ENCODE peak calls at places on chromosomes 3 and 15, in eight cellular contexts. One of them, this sample, is unnamed.

GRCh38 chr3:183108002-183108449 is 8.7 kb upstream of the MCCC1 start:
- DNase-seq in A673: peak
- DNase-seq in choroid plexus epithelial cell: peak
- DNase-seq in AG04450: no peak
- DNase-seq in cardiac muscle cell: no peak
- DNase-seq in adrenal gland: no peak
- DNase-seq in AG09309: no peak
- DNase-seq in AG04449: no peak
- DNase-seq in this sample: no peak

GRCh38 chr3:105965384-105965783 is 96.6 kb upstream of the CBLB start:
- DNase-seq in A673: no peak
- DNase-seq in choroid plexus epithelial cell: peak
- DNase-seq in AG04450: no peak
- DNase-seq in cardiac muscle cell: no peak
- DNase-seq in adrenal gland: no peak
- DNase-seq in AG09309: peak
- DNase-seq in AG04449: peak
- DNase-seq in this sample: peak

GRCh38 chr15:76345880-76346665 is 9.5 kb downstream of the ISL2 start:
- DNase-seq in A673: no peak
- DNase-seq in choroid plexus epithelial cell: no peak
- DNase-seq in AG04450: no peak
- DNase-seq in cardiac muscle cell: peak
- DNase-seq in adrenal gland: no peak
- DNase-seq in AG09309: no peak
- DNase-seq in AG04449: no peak
- DNase-seq in this sample: no peak

GRCh38 chr3:102229062-102229655 is 205.7 kb upstream of the ZPLD1 start:
- DNase-seq in A673: peak
- DNase-seq in choroid plexus epithelial cell: peak
- DNase-seq in AG04450: peak
- DNase-seq in cardiac muscle cell: peak
- DNase-seq in adrenal gland: peak
- DNase-seq in AG09309: peak
- DNase-seq in AG04449: no peak
- DNase-seq in this sample: peak

GRCh38 chr3:136913168-136913567 is 44.6 kb upstream of the IL20RB start:
- DNase-seq in A673: no peak
- DNase-seq in choroid plexus epithelial cell: no peak
- DNase-seq in AG04450: no peak
- DNase-seq in cardiac muscle cell: no peak
- DNase-seq in adrenal gland: peak
- DNase-seq in AG09309: no peak
- DNase-seq in AG04449: no peak
- DNase-seq in this sample: no peak

GRCh38 chr15:57031082-57031481 is 112.6 kb downstream of the TCF12 start:
- DNase-seq in A673: no peak
- DNase-seq in choroid plexus epithelial cell: no peak
- DNase-seq in AG04450: no peak
- DNase-seq in cardiac muscle cell: no peak
- DNase-seq in adrenal gland: no peak
- DNase-seq in AG09309: no peak
- DNase-seq in AG04449: no peak
- DNase-seq in this sample: no peak

GRCh38 chr3:126263539-126263938 is 83.2 kb upstream of the ALDH1L1 start:
- DNase-seq in A673: no peak
- DNase-seq in choroid plexus epithelial cell: no peak
- DNase-seq in AG04450: no peak
- DNase-seq in cardiac muscle cell: no peak
- DNase-seq in adrenal gland: no peak
- DNase-seq in AG09309: no peak
- DNase-seq in AG04449: no peak
- DNase-seq in this sample: no peak

GRCh38 chr3:159860269-159860668 is 128.4 kb upstream of the IL12A start:
- DNase-seq in A673: no peak
- DNase-seq in choroid plexus epithelial cell: no peak
- DNase-seq in AG04450: no peak
- DNase-seq in cardiac muscle cell: no peak
- DNase-seq in adrenal gland: no peak
- DNase-seq in AG09309: no peak
- DNase-seq in AG04449: no peak
- DNase-seq in this sample: no peak

GRCh38 chr15:52318729-52319500 is 23.3 kb upstream of the MYO5C start:
- DNase-seq in A673: no peak
- DNase-seq in choroid plexus epithelial cell: no peak
- DNase-seq in AG04450: no peak
- DNase-seq in cardiac muscle cell: no peak
- DNase-seq in adrenal gland: peak
- DNase-seq in AG09309: no peak
- DNase-seq in AG04449: no peak
- DNase-seq in this sample: no peak

GRCh38 chr3:141368062-141368924 is at the start of gene ZBTB38:
- DNase-seq in A673: peak
- DNase-seq in choroid plexus epithelial cell: peak
- DNase-seq in AG04450: peak
- DNase-seq in cardiac muscle cell: peak
- DNase-seq in adrenal gland: peak
- DNase-seq in AG09309: peak
- DNase-seq in AG04449: no peak
- DNase-seq in this sample: peak

GRCh38 chr15:22780267-22780666 is 6.2 kb upstream of the NIPA1 start:
- DNase-seq in A673: no peak
- DNase-seq in choroid plexus epithelial cell: no peak
- DNase-seq in AG04450: no peak
- DNase-seq in cardiac muscle cell: no peak
- DNase-seq in adrenal gland: no peak
- DNase-seq in AG09309: no peak
- DNase-seq in AG04449: no peak
- DNase-seq in this sample: no peak

GRCh38 chr15:98063871-98064270 is 103.4 kb downstream of the ARRDC4 start:
- DNase-seq in A673: no peak
- DNase-seq in choroid plexus epithelial cell: no peak
- DNase-seq in AG04450: no peak
- DNase-seq in cardiac muscle cell: no peak
- DNase-seq in adrenal gland: no peak
- DNase-seq in AG09309: no peak
- DNase-seq in AG04449: no peak
- DNase-seq in this sample: no peak

GRCh38 chr3:175951047-175951694 is 1092.0 kb downstream of the NAALADL2 start:
- DNase-seq in A673: no peak
- DNase-seq in choroid plexus epithelial cell: no peak
- DNase-seq in AG04450: peak
- DNase-seq in cardiac muscle cell: no peak
- DNase-seq in adrenal gland: no peak
- DNase-seq in AG09309: peak
- DNase-seq in AG04449: peak
- DNase-seq in this sample: no peak

GRCh38 chr3:51568978-51569377 is 30.5 kb downstream of the RAD54L2 start:
- DNase-seq in A673: no peak
- DNase-seq in choroid plexus epithelial cell: no peak
- DNase-seq in AG04450: no peak
- DNase-seq in cardiac muscle cell: no peak
- DNase-seq in adrenal gland: no peak
- DNase-seq in AG09309: no peak
- DNase-seq in AG04449: no peak
- DNase-seq in this sample: no peak

GRCh38 chr3:30043156-30043555 is 563.2 kb upstream of the TGFBR2 start:
- DNase-seq in A673: peak
- DNase-seq in choroid plexus epithelial cell: no peak
- DNase-seq in AG04450: no peak
- DNase-seq in cardiac muscle cell: no peak
- DNase-seq in adrenal gland: no peak
- DNase-seq in AG09309: no peak
- DNase-seq in AG04449: no peak
- DNase-seq in this sample: no peak

GRCh38 chr15:86115138-86115801 is 35.6 kb downstream of the AGBL1 start:
- DNase-seq in A673: no peak
- DNase-seq in choroid plexus epithelial cell: no peak
- DNase-seq in AG04450: no peak
- DNase-seq in cardiac muscle cell: no peak
- DNase-seq in adrenal gland: no peak
- DNase-seq in AG09309: no peak
- DNase-seq in AG04449: no peak
- DNase-seq in this sample: no peak
- TF ChIP-seq CTCF in A673: peak
- TF ChIP-seq CTCF in choroid plexus epithelial cell: no peak
- TF ChIP-seq CTCF in AG04450: no peak
- TF ChIP-seq CTCF in cardiac muscle cell: no peak
- TF ChIP-seq CTCF in adrenal gland: peak
- TF ChIP-seq CTCF in AG09309: no peak
- TF ChIP-seq CTCF in AG04449: no peak
- TF ChIP-seq CTCF in this sample: no peak

GRCh38 chr3:152834354-152835310 is at the start of gene P2RY1:
- DNase-seq in A673: peak
- DNase-seq in choroid plexus epithelial cell: peak
- DNase-seq in AG04450: no peak
- DNase-seq in cardiac muscle cell: peak
- DNase-seq in adrenal gland: peak
- DNase-seq in AG09309: no peak
- DNase-seq in AG04449: no peak
- DNase-seq in this sample: no peak
- TF ChIP-seq CTCF in A673: peak
- TF ChIP-seq CTCF in choroid plexus epithelial cell: peak
- TF ChIP-seq CTCF in AG04450: no peak
- TF ChIP-seq CTCF in cardiac muscle cell: no peak
- TF ChIP-seq CTCF in adrenal gland: no peak
- TF ChIP-seq CTCF in AG09309: no peak
- TF ChIP-seq CTCF in AG04449: no peak
- TF ChIP-seq CTCF in this sample: no peak

GRCh38 chr3:118833075-118833474 is 201.6 kb downstream of the IGSF11 start:
- DNase-seq in A673: no peak
- DNase-seq in choroid plexus epithelial cell: no peak
- DNase-seq in AG04450: no peak
- DNase-seq in cardiac muscle cell: no peak
- DNase-seq in adrenal gland: no peak
- DNase-seq in AG09309: no peak
- DNase-seq in AG04449: no peak
- DNase-seq in this sample: no peak

GRCh38 chr3:118842147-118842863 is 192.3 kb downstream of the IGSF11 start:
- DNase-seq in A673: no peak
- DNase-seq in choroid plexus epithelial cell: peak
- DNase-seq in AG04450: no peak
- DNase-seq in cardiac muscle cell: peak
- DNase-seq in adrenal gland: no peak
- DNase-seq in AG09309: no peak
- DNase-seq in AG04449: no peak
- DNase-seq in this sample: no peak

DNA sequence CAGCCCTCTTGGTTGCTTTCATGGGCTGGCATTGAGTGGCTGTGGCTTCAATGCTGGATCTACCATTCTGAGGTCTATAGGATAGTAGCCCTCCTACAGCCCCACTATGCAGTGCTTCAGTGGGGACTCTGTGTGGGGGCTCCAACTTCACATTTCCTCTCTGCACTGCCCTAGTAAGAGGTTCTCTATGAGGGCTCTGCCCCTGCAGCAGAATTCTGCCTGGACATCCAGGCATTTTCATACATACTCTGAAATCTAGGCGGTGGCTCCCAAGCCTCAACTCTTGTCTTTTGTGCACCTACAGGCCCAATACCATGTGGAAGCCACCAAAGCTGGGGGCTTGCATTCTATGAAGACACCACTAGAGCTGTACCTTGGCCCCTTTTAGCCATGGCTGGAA is 195.8 kb downstream of the IGSF11 start:
- DNase-seq in A673: no peak
- DNase-seq in choroid plexus epithelial cell: no peak
- DNase-seq in AG04450: no peak
- DNase-seq in cardiac muscle cell: no peak
- DNase-seq in adrenal gland: no peak
- DNase-seq in AG09309: no peak
- DNase-seq in AG04449: no peak
- DNase-seq in this sample: no peak
- TF ChIP-seq CTCF in A673: no peak
- TF ChIP-seq CTCF in choroid plexus epithelial cell: no peak
- TF ChIP-seq CTCF in AG04450: no peak
- TF ChIP-seq CTCF in cardiac muscle cell: no peak
- TF ChIP-seq CTCF in adrenal gland: no peak
- TF ChIP-seq CTCF in AG09309: no peak
- TF ChIP-seq CTCF in AG04449: no peak
- TF ChIP-seq CTCF in this sample: no peak

GRCh38 chr3:111070772-111071256 is 802 bp upstream of the NECTIN3 start:
- DNase-seq in A673: no peak
- DNase-seq in choroid plexus epithelial cell: peak
- DNase-seq in AG04450: no peak
- DNase-seq in cardiac muscle cell: no peak
- DNase-seq in adrenal gland: no peak
- DNase-seq in AG09309: no peak
- DNase-seq in AG04449: no peak
- DNase-seq in this sample: no peak
- TF ChIP-seq CTCF in A673: no peak
- TF ChIP-seq CTCF in choroid plexus epithelial cell: peak
- TF ChIP-seq CTCF in AG04450: no peak
- TF ChIP-seq CTCF in cardiac muscle cell: peak
- TF ChIP-seq CTCF in adrenal gland: no peak
- TF ChIP-seq CTCF in AG09309: no peak
- TF ChIP-seq CTCF in AG04449: peak
- TF ChIP-seq CTCF in this sample: no peak

GRCh38 chr3:50321844-50322385 is 630 bp downstream of the HYAL2 start:
- DNase-seq in A673: no peak
- DNase-seq in choroid plexus epithelial cell: no peak
- DNase-seq in AG04450: no peak
- DNase-seq in cardiac muscle cell: no peak
- DNase-seq in adrenal gland: no peak
- DNase-seq in AG09309: no peak
- DNase-seq in AG04449: no peak
- DNase-seq in this sample: no peak
- TF ChIP-seq CTCF in A673: peak
- TF ChIP-seq CTCF in choroid plexus epithelial cell: peak
- TF ChIP-seq CTCF in AG04450: peak
- TF ChIP-seq CTCF in cardiac muscle cell: peak
- TF ChIP-seq CTCF in adrenal gland: peak
- TF ChIP-seq CTCF in AG09309: peak
- TF ChIP-seq CTCF in AG04449: peak
- TF ChIP-seq CTCF in this sample: peak

DNA sequence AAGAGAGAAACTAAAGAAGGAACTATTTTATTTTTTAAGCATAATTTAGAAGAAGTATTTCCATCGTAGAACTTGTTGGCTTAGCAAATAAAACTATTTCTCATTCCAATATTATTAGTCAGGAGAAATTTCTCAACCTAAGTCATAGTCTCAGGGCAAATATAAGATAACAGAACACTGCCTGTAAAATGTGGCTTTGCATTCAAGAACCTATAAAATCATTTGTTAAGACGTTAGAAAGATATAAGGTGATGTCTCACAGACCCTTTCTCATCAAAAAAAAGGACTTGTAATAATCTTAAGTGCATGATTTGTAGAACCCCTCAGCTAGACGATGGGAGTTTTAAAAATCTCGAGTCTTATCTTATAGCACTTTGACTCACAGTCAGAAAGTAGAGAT is 314.6 kb upstream of the CFAP20DC start:
- DNase-seq in A673: no peak
- DNase-seq in choroid plexus epithelial cell: peak
- DNase-seq in AG04450: no peak
- DNase-seq in cardiac muscle cell: no peak
- DNase-seq in adrenal gland: no peak
- DNase-seq in AG09309: peak
- DNase-seq in AG04449: peak
- DNase-seq in this sample: no peak
- TF ChIP-seq CTCF in A673: no peak
- TF ChIP-seq CTCF in choroid plexus epithelial cell: no peak
- TF ChIP-seq CTCF in AG04450: no peak
- TF ChIP-seq CTCF in cardiac muscle cell: no peak
- TF ChIP-seq CTCF in adrenal gland: no peak
- TF ChIP-seq CTCF in AG09309: no peak
- TF ChIP-seq CTCF in AG04449: no peak
- TF ChIP-seq CTCF in this sample: no peak

GRCh38 chr15:41860049-41860828 is 21.6 kb downstream of the PLA2G4B start:
- DNase-seq in A673: no peak
- DNase-seq in choroid plexus epithelial cell: no peak
- DNase-seq in AG04450: no peak
- DNase-seq in cardiac muscle cell: no peak
- DNase-seq in adrenal gland: no peak
- DNase-seq in AG09309: no peak
- DNase-seq in AG04449: no peak
- DNase-seq in this sample: no peak
- TF ChIP-seq CTCF in A673: no peak
- TF ChIP-seq CTCF in choroid plexus epithelial cell: peak
- TF ChIP-seq CTCF in AG04450: no peak
- TF ChIP-seq CTCF in cardiac muscle cell: no peak
- TF ChIP-seq CTCF in adrenal gland: peak
- TF ChIP-seq CTCF in AG09309: no peak
- TF ChIP-seq CTCF in AG04449: no peak
- TF ChIP-seq CTCF in this sample: no peak